ENCODE peak calls at places on chromosomes 7 and 10, in five cellular contexts. I is CD4-positive, alpha-beta T cell; M is Calu3; B is cardiac fibroblast; W is breast epithelium. F is an unnamed sample.

GRCh38 chr7:22166928-22167327 is 190.0 kb downstream of the RAPGEF5 start:
- DNase-seq in I (no peak), B (no peak), M (no peak), W (no peak), F (no peak)

GRCh38 chr10:125083576-125083920 is 76.8 kb downstream of the CTBP2 start:
- DNase-seq in M (no peak), W (no peak), B (peak), I (no peak), F (no peak)

GRCh38 chr7:98551541-98552273 is 65.4 kb upstream of the NPTX2 start:
- DNase-seq in M (no peak), B (no peak), I (no peak), W (no peak), F (no peak)

GRCh38 chr7:132292803-132293202 is 283.5 kb downstream of the PLXNA4 start:
- DNase-seq in B (peak), I (no peak), M (peak), W (no peak), F (no peak)

GRCh38 chr7:2477447-2478386 is 1.5 kb upstream of the GRIFIN start:
- DNase-seq in B (peak), W (no peak), I (peak), M (peak), F (peak)

GRCh38 chr7:136173874-136174273 is 196.7 kb upstream of the MTPN start:
- DNase-seq in W (no peak), M (no peak), B (no peak), I (no peak), F (no peak)

GRCh38 chr7:140926021-140926812 is 1.5 kb upstream of the BRAF start:
- DNase-seq in W (no peak), B (no peak), M (no peak), I (no peak), F (no peak)

GRCh38 chr7:148609045-148609725 is 18.6 kb downstream of the C7orf33 start:
- DNase-seq in M (no peak), B (peak), W (no peak), I (no peak), F (no peak)

GRCh38 chr10:73095479-73096021 is 1.1 kb downstream of the P4HA1 start:
- DNase-seq in M (peak), B (peak), W (no peak), I (no peak), F (no peak)

GRCh38 chr10:60175418-60175817 is 214.3 kb downstream of the ANK3 start:
- DNase-seq in I (no peak), B (peak), M (no peak), W (no peak), F (no peak)

GRCh38 chr7:110839866-110840265 is 251.1 kb upstream of the LRRN3 start:
- DNase-seq in B (peak), M (peak), I (no peak), W (no peak), F (no peak)

GRCh38 chr7:90211391-90212148 is at the start of gene STEAP2:
- DNase-seq in B (peak), M (peak), W (peak), I (no peak), F (peak)

GRCh38 chr7:105637755-105638154 is 56.5 kb upstream of the EFCAB10 start:
- DNase-seq in B (no peak), I (no peak), M (no peak), W (no peak), F (no peak)

GRCh38 chr7:55432937-55433784 is 68.0 kb downstream of the LANCL2 start:
- DNase-seq in B (peak), I (no peak), M (peak), W (no peak), F (no peak)

GRCh38 chr7:143375298-143376034 is 5.7 kb upstream of the ZYX start:
- DNase-seq in B (no peak), I (peak), M (no peak), W (no peak), F (peak)

GRCh38 chr10:121926669-121927360 is 1.0 kb downstream of the ATE1 start:
- DNase-seq in M (no peak), I (no peak), B (peak), W (no peak), F (no peak)

GRCh38 chr10:49616421-49617230 is 2.8 kb downstream of the CHAT start:
- DNase-seq in B (no peak), W (peak), M (no peak), I (no peak), F (peak)
- TF ChIP-seq CTCF in B (no peak), W (no peak), M (no peak), I (no peak), F (no peak)

GRCh38 chr7:26657139-26657753 is 207.1 kb downstream of the SKAP2 start:
- DNase-seq in M (no peak), W (no peak), B (no peak), I (no peak), F (no peak)
- TF ChIP-seq CTCF in M (no peak), W (no peak), B (no peak), I (no peak), F (no peak)

GRCh38 chr7:24788075-24788474 is 30.8 kb upstream of the GSDME start:
- DNase-seq in B (no peak), M (no peak), W (no peak), I (no peak), F (no peak)
- TF ChIP-seq CTCF in B (peak), M (peak), W (no peak), I (peak), F (peak)

DNA sequence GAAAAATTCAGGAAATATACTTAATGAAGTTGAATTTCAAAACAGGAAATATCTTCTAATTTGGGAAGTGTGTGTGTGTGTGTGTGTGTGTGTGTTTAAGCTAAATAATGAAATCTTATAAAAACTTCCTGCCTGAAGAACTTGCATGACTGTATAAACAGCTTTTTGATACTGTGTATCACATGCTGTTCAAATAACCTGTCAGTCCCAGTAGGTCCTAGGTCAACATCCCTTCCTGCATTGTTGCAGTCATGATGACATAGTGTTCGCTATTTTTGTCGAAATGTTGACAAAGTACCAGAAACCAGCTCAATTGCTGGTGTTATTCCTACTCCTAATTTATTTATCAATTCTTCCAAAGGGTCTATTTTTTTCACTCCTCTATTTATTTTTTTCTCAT is 115.7 kb downstream of the PLXDC2 start:
- DNase-seq in W (no peak), B (peak), I (no peak), M (no peak), F (no peak)
- TF ChIP-seq CTCF in W (no peak), B (no peak), I (no peak), M (no peak), F (no peak)

DNA sequence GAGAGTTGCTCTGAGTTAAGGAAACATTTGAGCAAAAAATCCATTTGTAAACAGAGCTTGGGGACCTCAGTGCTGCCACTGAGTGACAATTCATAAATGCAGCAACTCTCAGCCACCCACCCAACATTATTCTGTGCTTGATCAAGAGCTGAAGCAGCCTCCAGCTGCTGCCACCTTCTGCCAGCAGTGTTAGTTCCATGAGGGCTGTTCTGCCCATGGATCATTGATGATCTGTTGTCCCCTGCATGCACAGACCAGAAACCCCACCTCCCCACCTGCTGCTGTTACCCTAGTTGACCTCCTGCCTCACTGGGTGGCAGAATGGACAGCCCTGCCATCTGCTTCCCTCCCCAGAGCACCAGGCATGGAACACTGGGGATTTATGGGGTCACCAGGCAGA is 305.4 kb downstream of the KCNMA1 start:
- DNase-seq in B (no peak), W (no peak), M (no peak), I (no peak), F (no peak)
- TF ChIP-seq CTCF in B (no peak), W (no peak), M (no peak), I (no peak), F (no peak)

GRCh38 chr10:61943699-61944444 is 42.4 kb downstream of the ARID5B start:
- DNase-seq in I (no peak), M (peak), W (no peak), B (peak), F (no peak)
- TF ChIP-seq CTCF in I (peak), M (no peak), W (no peak), B (peak), F (peak)

DNA sequence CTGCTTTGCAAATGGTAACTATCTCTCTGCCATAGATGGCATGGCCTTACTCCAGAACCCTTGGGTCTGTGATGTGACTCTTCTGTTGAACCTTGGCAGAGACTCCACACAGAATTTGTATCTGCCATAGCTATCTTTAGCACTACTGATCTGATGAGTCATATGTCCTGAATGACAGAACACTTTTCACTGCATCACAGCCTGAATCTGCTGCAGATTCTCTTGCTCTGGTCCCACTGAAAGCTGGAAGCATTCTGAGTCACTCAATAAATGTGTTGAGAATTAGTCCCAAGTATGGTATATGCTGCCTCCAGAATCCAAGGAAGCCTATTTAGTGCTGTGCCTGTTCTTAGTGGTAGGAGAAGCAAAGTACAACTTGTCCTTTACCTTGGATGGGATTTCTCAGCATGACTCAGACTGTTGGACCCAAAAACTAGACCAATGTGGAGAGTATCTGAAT is 39.5 kb upstream of the ANKRD1 start:
- DNase-seq in M (no peak), I (no peak), B (peak), W (no peak), F (no peak)
- TF ChIP-seq CTCF in M (no peak), I (no peak), B (no peak), W (no peak), F (peak)

DNA sequence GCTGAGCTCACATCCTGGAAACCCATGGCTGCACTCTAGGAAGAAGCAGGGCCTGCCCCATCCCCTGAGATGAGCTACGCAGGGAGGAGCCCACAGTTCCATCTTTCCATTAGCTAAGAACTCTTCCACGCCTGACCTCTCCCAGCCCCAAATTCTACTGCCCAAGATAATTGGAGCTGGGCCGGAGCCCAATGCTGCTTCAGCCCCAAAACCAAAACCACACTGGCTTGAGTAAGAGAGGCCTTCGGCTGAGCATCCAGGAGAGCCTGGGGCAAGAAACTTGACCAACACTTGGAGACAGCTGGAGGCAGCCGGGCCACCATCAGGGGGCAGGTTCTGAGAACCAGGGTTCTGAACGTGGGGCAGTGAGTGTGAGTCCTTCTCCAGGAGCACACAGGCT is 116.1 kb upstream of the ZMIZ1 start:
- DNase-seq in M (no peak), W (no peak), B (peak), I (no peak), F (no peak)
- TF ChIP-seq CTCF in M (no peak), W (no peak), B (peak), I (no peak), F (no peak)

F was measured in chondrocyte.